ENCODE peak calls at places on chromosomes 7 and 10, in nine cellular contexts. F is Kasumi-1; M is activated CD8-positive, alpha-beta T cell treated with anti-CD3 and anti-CD28 coated beads for 36 hours; U is ovary; E is NCI-H526; A is mesendoderm; O is immature natural killer cell; V is NCI-H510A treated with DMSO at 0.1 percent for 48 hours; H is GM12864. D is an unnamed sample.

GRCh38 chr10:48547061-48547895 is 57.6 kb downstream of the ARHGAP22 start:
- DNase-seq in U (no peak), F (no peak), H (no peak), V (no peak), M (no peak), E (no peak), A (no peak), O (no peak), D (no peak)

GRCh38 chr7:100626530-100627237 is 14.3 kb downstream of the MOSPD3 start:
- DNase-seq in F (peak), V (peak), M (peak), O (peak), A (peak), U (peak), E (peak), H (no peak), D (peak)

GRCh38 chr10:57188846-57189245 is 827.8 kb upstream of the ZWINT start:
- DNase-seq in U (no peak), H (no peak), M (no peak), V (no peak), A (no peak), E (no peak), F (no peak), O (no peak), D (no peak)

GRCh38 chr10:42977032-42977416 is 99.8 kb upstream of the RET start:
- DNase-seq in A (no peak), O (no peak), V (no peak), E (no peak), M (no peak), U (no peak), H (no peak), F (no peak), D (no peak)

GRCh38 chr7:47191876-47192291 is 390.0 kb downstream of the TNS3 start:
- DNase-seq in O (no peak), U (no peak), M (no peak), F (no peak), E (no peak), V (no peak), A (no peak), H (no peak), D (no peak)

GRCh38 chr10:132270721-132271457 is 36.9 kb downstream of the STK32C start:
- DNase-seq in M (no peak), A (no peak), H (no peak), U (peak), V (no peak), E (no peak), F (no peak), O (no peak), D (no peak)

GRCh38 chr7:130356760-130357611 is 12.4 kb downstream of the CPA5 start:
- DNase-seq in U (no peak), V (no peak), O (no peak), E (no peak), A (peak), M (peak), F (no peak), H (no peak), D (no peak)

GRCh38 chr7:45917658-45918057 is 3.4 kb downstream of the IGFBP3 start:
- DNase-seq in E (peak), O (peak), F (peak), A (peak), H (no peak), V (peak), U (peak), M (peak), D (peak)

GRCh38 chr10:86366902-86367338 is 325 bp upstream of the GRID1 start:
- DNase-seq in F (no peak), U (peak), M (no peak), E (no peak), H (no peak), V (no peak), O (no peak), A (no peak), D (no peak)

GRCh38 chr7:119270045-119270464 is 1002.9 kb upstream of the KCND2 start:
- DNase-seq in V (peak), O (peak), E (peak), H (peak), A (peak), F (peak), M (peak), U (peak), D (peak)

GRCh38 chr10:120005408-120006280 is 113.1 kb downstream of the SEC23IP start:
- DNase-seq in O (no peak), E (no peak), V (no peak), A (peak), H (no peak), F (no peak), M (no peak), U (no peak), D (no peak)

GRCh38 chr10:14800397-14800796 is 25.7 kb upstream of the FAM107B start:
- DNase-seq in M (no peak), F (no peak), A (no peak), U (no peak), H (no peak), V (no peak), E (no peak), O (no peak), D (no peak)

GRCh38 chr10:79435271-79436065 is 10.0 kb downstream of the ZCCHC24 start:
- DNase-seq in F (no peak), U (peak), H (no peak), M (no peak), V (no peak), E (no peak), A (peak), O (no peak), D (no peak)

GRCh38 chr10:85646312-85646711 is 720.3 kb downstream of the GRID1 start:
- DNase-seq in O (no peak), A (no peak), F (no peak), E (no peak), M (no peak), H (no peak), U (no peak), V (peak), D (no peak)

GRCh38 chr7:29424984-29425309 is 138.7 kb upstream of the PRR15 start:
- DNase-seq in U (no peak), F (no peak), H (no peak), M (no peak), E (no peak), A (peak), V (peak), O (no peak), D (no peak)

GRCh38 chr7:43537765-43538403 is 45.0 kb upstream of the STK17A start:
- DNase-seq in M (no peak), F (no peak), O (no peak), A (peak), U (no peak), V (no peak), H (no peak), E (no peak), D (no peak)

GRCh38 chr7:5373300-5373699 is 50.3 kb downstream of the TNRC18 start:
- DNase-seq in M (no peak), O (no peak), F (no peak), E (no peak), V (no peak), H (no peak), A (no peak), U (no peak), D (no peak)

GRCh38 chr7:79837915-79838314 is 296.7 kb upstream of the GNAI1 start:
- DNase-seq in U (no peak), H (no peak), V (no peak), O (no peak), E (no peak), M (no peak), A (peak), F (no peak), D (no peak)

GRCh38 chr10:68424454-68425014 is 17.5 kb upstream of the RUFY2 start:
- DNase-seq in F (no peak), M (no peak), U (no peak), V (no peak), E (no peak), H (no peak), O (no peak), A (no peak), D (no peak)

GRCh38 chr10:96138102-96138501 is 8.0 kb downstream of the ZNF518A start:
- DNase-seq in O (no peak), U (no peak), F (no peak), M (no peak), A (no peak), E (no peak), V (no peak), H (peak), D (no peak)

GRCh38 chr10:28768227-28768626 is 90.9 kb downstream of the BAMBI start:
- DNase-seq in V (no peak), M (no peak), O (no peak), U (no peak), A (no peak), F (no peak), E (no peak), H (no peak), D (no peak)

GRCh38 chr7:148540041-148540738 is 50.4 kb upstream of the C7orf33 start:
- DNase-seq in A (peak), H (no peak), O (no peak), F (no peak), M (no peak), V (no peak), E (no peak), U (peak), D (no peak)

GRCh38 chr10:9302142-9302746 is 1247.8 kb downstream of the GATA3 start:
- DNase-seq in U (no peak), F (peak), H (peak), V (peak), E (peak), M (peak), A (peak), O (peak), D (peak)

D was measured in AML-193.